ENCODE peak calls at places on chromosomes 1 and 21, in four cellular contexts. C is AG09309, V is fibroblast of lung, S is transverse colon. U is an unnamed sample.

GRCh38 chr1:10779201-10779600 is 17.2 kb downstream of the CASZ1 start:
- DNase-seq in C (no peak), V (peak; percentile 76), S (peak; percentile 86), U (no peak)

GRCh38 chr1:150762559-150762958 is 3.0 kb downstream of the CTSS start:
- DNase-seq in C (no peak), V (no peak), S (no peak), U (no peak)

GRCh38 chr1:172470149-172470548 is 26.3 kb upstream of the PIGC start:
- DNase-seq in C (no peak), V (no peak), S (no peak), U (no peak)

GRCh38 chr1:203629509-203630082 is 3.0 kb downstream of the ATP2B4 start:
- DNase-seq in C (no peak), V (peak; percentile 49), S (peak; percentile 79), U (no peak)

GRCh38 chr1:11339346-11340247 is 66.6 kb downstream of the UBIAD1 start:
- DNase-seq in C (no peak), V (no peak), S (peak; percentile 24), U (no peak)

GRCh38 chr1:86650065-86650464 is 54.3 kb upstream of the SH3GLB1 start:
- DNase-seq in C (no peak), V (no peak), S (no peak), U (no peak)

GRCh38 chr21:45802425-45802824 is 158.9 kb downstream of the PCBP3 start:
- DNase-seq in C (no peak), V (no peak), S (no peak), U (no peak)

GRCh38 chr1:36352910-36353878 is 29.7 kb upstream of the EVA1B start:
- DNase-seq in C (no peak), V (peak; percentile 85), S (no peak), U (no peak)

GRCh38 chr1:17274186-17275170 is 25.6 kb downstream of the PADI3 start:
- DNase-seq in C (no peak), V (peak; percentile 18), S (peak; percentile 74), U (no peak)

GRCh38 chr1:232474821-232475220 is 155.1 kb downstream of the SIPA1L2 start:
- DNase-seq in C (no peak), V (peak; percentile 57), S (no peak), U (no peak)

GRCh38 chr1:226444901-226445300 is 37.0 kb upstream of the PARP1 start:
- DNase-seq in C (no peak), V (no peak), S (peak; percentile 57), U (no peak)

GRCh38 chr1:54640863-54641836 is at the start of gene MROH7:
- DNase-seq in C (no peak), V (no peak), S (peak; percentile 71), U (no peak)

GRCh38 chr1:225882699-225883615 is 777 bp upstream of the TMEM63A start:
- DNase-seq in C (no peak), V (peak; percentile 54), S (peak; percentile 61), U (no peak)

GRCh38 chr1:112849425-112849966 is 106.5 kb downstream of the SLC16A1 start:
- DNase-seq in C (no peak), V (peak; percentile 67), S (peak; percentile 31), U (no peak)

GRCh38 chr1:236998571-236998970 is 5.7 kb downstream of the MT1HL1 start:
- DNase-seq in C (no peak), V (no peak), S (no peak), U (no peak)

GRCh38 chr1:99662581-99663208 is 16.8 kb downstream of the PALMD start:
- DNase-seq in C (peak; percentile 95), V (no peak), S (peak; percentile 25), U (peak; percentile 42)

GRCh38 chr1:101996830-101997485 is at the start of gene OLFM3:
- DNase-seq in C (no peak), V (peak; percentile 8), S (no peak), U (no peak)

GRCh38 chr1:99246152-99246551 is 18.1 kb upstream of the PLPPR4 start:
- DNase-seq in C (no peak), V (no peak), S (no peak), U (no peak)

GRCh38 chr1:17700363-17700762 is 54.8 kb upstream of the ACTL8 start:
- DNase-seq in C (no peak), V (no peak), S (no peak), U (no peak)

GRCh38 chr1:201176931-201177330 is 13.7 kb upstream of the IGFN1 start:
- DNase-seq in C (no peak), V (peak; percentile 12), S (peak; percentile 30), U (no peak)

GRCh38 chr1:44547837-44548236 is 126.4 kb downstream of the TMEM53 start:
- DNase-seq in C (no peak), V (no peak), S (no peak), U (no peak)

GRCh38 chr1:95111014-95111413 is 6.1 kb upstream of the TLCD4 start:
- DNase-seq in C (no peak), V (no peak), S (no peak), U (no peak)

GRCh38 chr1:115426271-115426771 is 88.3 kb upstream of the NGF start:
- DNase-seq in C (peak; percentile 76), V (peak; percentile 95), S (no peak), U (no peak)

GRCh38 chr1:199979071-199979470 is 48.4 kb upstream of the NR5A2 start:
- DNase-seq in C (no peak), V (no peak), S (no peak), U (no peak)

GRCh38 chr1:87318806-87319205 is 9.9 kb upstream of the LMO4 start:
- DNase-seq in C (no peak), V (no peak), S (no peak), U (no peak)

GRCh38 chr1:228902781-228903572 is 167.7 kb downstream of the RHOU start:
- DNase-seq in C (peak; percentile 87), V (peak; percentile 97), S (peak; percentile 85), U (peak; percentile 97)

GRCh38 chr1:181783208-181783607 is 278.3 kb downstream of the ZNF648 start:
- DNase-seq in C (no peak), V (no peak), S (no peak), U (no peak)

GRCh38 chr1:207151920-207152319 is 47.9 kb downstream of the C4BPA start:
- DNase-seq in C (no peak), V (no peak), S (no peak), U (no peak)

GRCh38 chr1:108880850-108881249 is 4.1 kb downstream of the GPSM2 start:
- DNase-seq in C (no peak), V (no peak), S (no peak), U (no peak)

GRCh38 chr21:42260121-42260520 is 41.2 kb downstream of the ABCG1 start:
- DNase-seq in C (no peak), V (no peak), S (no peak), U (no peak)

GRCh38 chr21:42258150-42258884 is 39.4 kb downstream of the ABCG1 start:
- DNase-seq in C (no peak), V (peak; percentile 14), S (peak; percentile 82), U (no peak)

GRCh38 chr21:42256316-42256715 is 37.4 kb downstream of the ABCG1 start:
- DNase-seq in C (no peak), V (no peak), S (no peak), U (no peak)

GRCh38 chr21:42257091-42257760 is 38.3 kb downstream of the ABCG1 start:
- DNase-seq in C (no peak), V (no peak), S (no peak), U (no peak)

DNA sequence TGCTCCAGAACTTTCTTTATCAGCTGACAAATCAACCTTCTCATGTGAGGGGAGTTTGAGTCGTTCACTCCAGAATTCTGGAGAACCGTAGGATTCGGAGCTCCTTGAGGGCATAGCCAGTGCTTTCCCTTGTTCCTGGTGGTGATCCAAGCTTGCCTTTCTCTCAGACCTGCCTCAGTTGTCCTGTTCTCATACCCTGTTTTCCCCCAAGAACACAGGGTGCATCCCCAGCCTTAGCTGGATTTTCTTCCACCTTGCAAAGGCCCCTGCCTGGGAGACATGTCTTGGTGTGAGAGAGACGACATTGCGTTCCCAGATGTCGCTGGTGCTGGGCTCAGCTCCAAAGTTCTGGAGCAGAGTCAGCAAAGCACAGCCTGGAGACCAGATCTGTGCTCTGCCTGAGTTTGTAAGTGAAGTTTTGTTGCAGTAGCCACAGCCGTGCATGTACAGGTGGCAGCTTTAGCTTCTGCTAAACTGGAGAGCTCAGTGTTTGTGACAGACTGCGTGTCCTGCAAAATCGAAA is 40.0 kb downstream of the ABCG1 start:
- DNase-seq in C (no peak), V (no peak), S (no peak), U (no peak)
- TF ChIP-seq CTCF in C (no peak), V (no peak), S (no peak), U (no peak)

GRCh38 chr1:25129380-25129779 is 102.9 kb downstream of the SYF2 start:
- DNase-seq in C (no peak), V (no peak), S (no peak), U (no peak)
- TF ChIP-seq CTCF in C (no peak), V (no peak), S (no peak), U (no peak)

GRCh38 chr1:160354388-160354985 is 11.3 kb downstream of the NCSTN start:
- DNase-seq in C (no peak), V (peak; percentile 14), S (no peak), U (no peak)
- TF ChIP-seq CTCF in C (peak; percentile 59), V (peak; percentile 35), S (peak; percentile 38), U (peak; percentile 55)

GRCh38 chr1:43368646-43369020 is 822 bp upstream of the ELOVL1 start:
- DNase-seq in C (no peak), V (no peak), S (no peak), U (no peak)

GRCh38 chr1:43366601-43367025 is 1.2 kb downstream of the ELOVL1 start:
- DNase-seq in C (no peak), V (peak; percentile 31), S (no peak), U (no peak)

GRCh38 chr1:43367026-43367903 is 546 bp downstream of the ELOVL1 start:
- DNase-seq in C (no peak), V (peak; percentile 72), S (peak; percentile 35), U (no peak)

GRCh38 chr1:43366179-43366578 is 1.6 kb downstream of the ELOVL1 start:
- DNase-seq in C (no peak), V (no peak), S (peak; percentile 91), U (no peak)

GRCh38 chr1:43367904-43368645 is at the start of gene ELOVL1:
- DNase-seq in C (peak; percentile 37), V (peak; percentile 84), S (peak; percentile 94), U (peak; percentile 41)
- TF ChIP-seq CTCF in C (peak; percentile 35), V (peak; percentile 24), S (no peak), U (peak; percentile 42)

DNA sequence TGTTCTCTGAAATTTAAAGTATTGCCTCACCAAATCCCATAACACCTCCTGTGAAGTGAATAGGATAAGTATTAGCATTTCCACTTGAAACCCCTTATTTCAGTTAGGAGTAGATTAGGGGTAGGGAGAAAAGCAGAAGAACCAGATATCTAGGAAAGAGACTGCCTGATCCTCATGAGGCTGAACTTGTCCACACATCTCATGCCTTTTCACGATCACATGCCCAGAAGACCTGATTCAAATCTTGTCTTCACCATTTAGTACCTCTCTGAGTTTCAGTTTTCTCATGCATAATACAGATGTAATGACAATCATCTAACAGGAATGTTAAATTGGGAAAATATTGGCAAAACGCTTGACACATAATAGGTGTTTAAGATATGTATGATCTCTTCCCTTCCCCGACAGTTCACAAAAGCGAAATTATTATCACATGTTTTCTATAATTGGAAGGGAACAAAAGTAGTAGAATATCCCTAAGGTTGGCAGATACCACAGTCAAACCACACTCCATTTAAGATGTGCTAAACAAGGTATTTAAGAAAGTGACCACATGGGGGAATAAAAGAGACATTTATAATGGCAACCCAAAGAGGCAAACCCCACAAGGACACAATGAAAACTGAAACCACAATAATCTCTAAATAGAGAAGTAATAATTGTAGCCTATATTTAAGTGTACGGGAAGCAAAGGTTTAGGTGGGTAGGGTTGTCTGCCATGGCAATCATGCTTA is 25.2 kb downstream of the GFI1 start:
- DNase-seq in C (no peak), V (no peak), S (no peak), U (no peak)
- TF ChIP-seq CTCF in C (no peak), V (no peak), S (no peak), U (no peak)

GRCh38 chr1:70205437-70206118 is at the start of gene LRRC40:
- DNase-seq in C (peak; percentile 65), V (peak; percentile 96), S (peak; percentile 97), U (peak; percentile 79)
- TF ChIP-seq CTCF in C (no peak), V (no peak), S (no peak), U (no peak)